ENCODE peak calls at places on chromosomes 3 and 15, in six cellular contexts. R, T, D, Y, F and J are unnamed samples.
A peak's percentile ranks its signal among the peaks of the same experiment; 100 is the strongest.

GRCh38 chr3:187025656-187026320 is 95.5 kb downstream of the ST6GAL1 start:
- DNase-seq in R (no peak), T (no peak), D (no peak), Y (peak; percentile 61), F (no peak), J (no peak)

GRCh38 chr3:62335196-62335595 is 38.2 kb downstream of the FEZF2 start:
- DNase-seq in R (no peak), T (no peak), D (no peak), Y (no peak), F (no peak), J (no peak)

GRCh38 chr3:155553800-155554199 is 191.1 kb downstream of the PLCH1 start:
- DNase-seq in R (no peak), T (no peak), D (no peak), Y (no peak), F (no peak), J (no peak)

GRCh38 chr15:93040288-93041158 is 48.5 kb downstream of the RGMA start:
- DNase-seq in R (no peak), T (peak; percentile 48), D (peak; percentile 5), Y (no peak), F (no peak), J (no peak)

GRCh38 chr15:98943609-98944111 is 63.9 kb downstream of the PGPEP1L start:
- DNase-seq in R (peak; percentile 64), T (no peak), D (no peak), Y (no peak), F (peak; percentile 52), J (no peak)

GRCh38 chr3:115922681-115923347 is 299.5 kb downstream of the GAP43 start:
- DNase-seq in R (no peak), T (no peak), D (no peak), Y (peak; percentile 84), F (no peak), J (no peak)

GRCh38 chr3:151372063-151372820 is 12.3 kb downstream of the P2RY12 start:
- DNase-seq in R (no peak), T (no peak), D (no peak), Y (no peak), F (no peak), J (no peak)

GRCh38 chr3:116000315-116000714 is 377.0 kb downstream of the GAP43 start:
- DNase-seq in R (no peak), T (no peak), D (no peak), Y (no peak), F (peak; percentile 18), J (peak; percentile 80)

GRCh38 chr3:172201990-172202318 is 162.6 kb downstream of the FNDC3B start:
- DNase-seq in R (peak; percentile 34), T (no peak), D (no peak), Y (no peak), F (peak; percentile 41), J (no peak)

GRCh38 chr3:128188326-128188725 is 35.0 kb downstream of the EEFSEC start:
- DNase-seq in R (no peak), T (no peak), D (no peak), Y (no peak), F (no peak), J (no peak)

GRCh38 chr15:91627473-91628309 is 225.8 kb upstream of the SLCO3A1 start:
- DNase-seq in R (no peak), T (peak; percentile 58), D (peak; percentile 42), Y (no peak), F (no peak), J (no peak)

GRCh38 chr3:146375214-146375613 is 94.1 kb downstream of the PLSCR2 start:
- DNase-seq in R (no peak), T (no peak), D (no peak), Y (no peak), F (peak; percentile 23), J (no peak)

GRCh38 chr3:72756900-72757299 is 91.3 kb downstream of the SHQ1 start:
- DNase-seq in R (no peak), T (no peak), D (no peak), Y (no peak), F (no peak), J (no peak)

GRCh38 chr15:81050806-81051205 is 50.1 kb downstream of the TLNRD1 start:
- DNase-seq in R (no peak), T (no peak), D (no peak), Y (no peak), F (no peak), J (no peak)

GRCh38 chr15:99181544-99181943 is 67.8 kb downstream of the TTC23 start:
- DNase-seq in R (peak; percentile 51), T (no peak), D (no peak), Y (no peak), F (peak; percentile 45), J (no peak)

GRCh38 chr3:128464188-128464587 is 2.5 kb downstream of the DNAJB8 start:
- DNase-seq in R (no peak), T (no peak), D (no peak), Y (no peak), F (no peak), J (no peak)

GRCh38 chr15:58980351-58980939 is 7.0 kb upstream of the RNF111 start:
- DNase-seq in R (no peak), T (no peak), D (no peak), Y (no peak), F (no peak), J (no peak)

GRCh38 chr3:32457971-32458471 is 44.6 kb downstream of the CMTM6 start:
- DNase-seq in R (no peak), T (no peak), D (no peak), Y (no peak), F (no peak), J (no peak)

GRCh38 chr3:115254492-115255196 is 107.6 kb upstream of the ZBTB20 start:
- DNase-seq in R (no peak), T (no peak), D (peak; percentile 20), Y (peak; percentile 67), F (no peak), J (no peak)

GRCh38 chr3:108124337-108125150 is 33.7 kb upstream of the CD47 start:
- DNase-seq in R (no peak), T (no peak), D (no peak), Y (peak; percentile 49), F (no peak), J (no peak)

GRCh38 chr3:197186887-197187588 is 111.4 kb downstream of the DLG1 start:
- DNase-seq in R (peak; percentile 28), T (no peak), D (no peak), Y (no peak), F (no peak), J (no peak)

GRCh38 chr3:177220136-177220974 is 23.1 kb upstream of the TBL1XR1 start:
- DNase-seq in R (no peak), T (no peak), D (no peak), Y (no peak), F (no peak), J (no peak)
- H3K27ac ChIP-seq in R (no peak overlapping the region), T (no peak overlapping the region), D (no peak overlapping the region), Y (no peak overlapping the region), F (no peak overlapping the region), J (no peak overlapping the region)

GRCh38 chr15:60695713-60696522 is 217.0 kb upstream of the ICE2 start:
- DNase-seq in R (no peak), T (no peak), D (no peak), Y (no peak), F (no peak), J (no peak)

GRCh38 chr15:60696523-60696859 is 217.5 kb upstream of the ICE2 start:
- DNase-seq in R (no peak), T (no peak), D (no peak), Y (no peak), F (no peak), J (no peak)

GRCh38 chr15:60703196-60703933 is 224.4 kb upstream of the ICE2 start:
- DNase-seq in R (no peak), T (no peak), D (no peak), Y (no peak), F (no peak), J (no peak)

GRCh38 chr15:60701261-60702019 is 222.5 kb upstream of the ICE2 start:
- DNase-seq in R (no peak), T (no peak), D (no peak), Y (no peak), F (no peak), J (no peak)

DNA sequence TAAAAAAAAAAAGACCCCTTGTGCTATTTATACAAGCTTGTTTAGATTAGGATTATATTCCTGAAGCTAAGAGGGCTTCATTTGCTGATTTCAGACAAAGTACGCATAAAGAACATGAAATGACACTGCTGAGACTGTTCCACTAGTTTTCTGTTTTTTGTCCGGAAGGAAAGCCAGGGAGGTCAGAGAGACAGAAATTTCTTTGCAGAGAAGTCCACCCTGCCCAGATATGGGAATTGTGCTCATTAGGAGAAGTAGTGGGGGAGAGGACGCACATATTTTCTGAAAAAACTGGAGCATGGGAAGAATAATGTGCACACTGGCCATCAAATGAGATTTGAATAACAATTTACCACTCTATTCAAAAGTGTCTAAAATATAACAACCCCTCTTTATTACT is 220.9 kb upstream of the ICE2 start:
- DNase-seq in R (no peak), T (no peak), D (no peak), Y (no peak), F (no peak), J (no peak)
- H3K27ac ChIP-seq in R (no peak overlapping the region), T (no peak overlapping the region), D (no peak overlapping the region), Y (no peak overlapping the region), F (no peak overlapping the region), J (no peak overlapping the region)

DNA sequence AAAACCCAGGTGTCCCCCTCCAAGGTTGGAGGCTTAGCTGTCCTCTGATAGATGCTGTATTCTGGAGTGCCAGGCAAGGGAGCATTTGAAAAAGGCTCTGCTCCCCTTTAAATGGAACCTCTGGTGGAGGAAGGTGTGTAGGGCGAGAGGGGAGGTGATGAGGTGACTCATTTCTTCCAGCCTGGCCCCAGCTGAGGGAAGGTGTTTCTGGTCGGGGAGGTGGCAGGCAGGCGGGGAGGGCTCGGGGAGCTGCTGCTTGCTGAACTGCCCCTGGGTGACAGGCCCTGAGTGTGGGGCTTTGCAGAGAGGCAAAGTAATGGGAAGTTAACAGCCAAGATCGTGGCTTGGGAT is 18.8 kb downstream of the PSTPIP1 start:
- DNase-seq in R (no peak), T (no peak), D (no peak), Y (no peak), F (no peak), J (no peak)
- H3K27ac ChIP-seq in R (no peak overlapping the region), T (no peak overlapping the region), D (no peak overlapping the region), Y (no peak overlapping the region), F (no peak overlapping the region), J (no peak overlapping the region)

GRCh38 chr3:71129611-71130515 is 453.7 kb downstream of the FOXP1 start:
- DNase-seq in R (no peak), T (no peak), D (no peak), Y (no peak), F (peak; percentile 28), J (no peak)

GRCh38 chr3:71128951-71129350 is 454.6 kb downstream of the FOXP1 start:
- DNase-seq in R (no peak), T (no peak), D (no peak), Y (no peak), F (no peak), J (no peak)

GRCh38 chr3:71125729-71126128 is 457.8 kb downstream of the FOXP1 start:
- DNase-seq in R (no peak), T (no peak), D (no peak), Y (no peak), F (no peak), J (no peak)

GRCh38 chr3:71127463-71128243 is 455.9 kb downstream of the FOXP1 start:
- DNase-seq in R (no peak), T (no peak), D (no peak), Y (no peak), F (no peak), J (no peak)

DNA sequence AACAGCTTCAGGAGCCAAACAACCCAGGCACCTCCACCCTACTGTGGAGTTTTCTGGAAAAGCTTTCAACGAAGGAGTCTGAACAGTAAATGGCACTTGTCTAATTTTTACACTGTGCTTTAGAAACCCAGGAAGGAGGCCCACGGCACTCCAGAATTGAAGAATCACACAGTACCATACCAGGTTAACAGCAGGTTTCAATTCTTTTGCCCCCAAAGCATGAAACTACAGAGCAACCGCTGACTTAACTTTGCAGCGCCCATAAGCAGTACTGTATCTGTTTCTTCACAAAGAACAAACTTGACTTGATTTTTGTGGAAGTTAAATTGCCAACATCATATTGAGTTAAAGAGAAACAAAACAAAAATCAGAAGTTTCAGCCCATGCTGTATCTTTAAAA is 456.5 kb downstream of the FOXP1 start:
- DNase-seq in R (no peak), T (no peak), D (no peak), Y (no peak), F (no peak), J (no peak)
- H3K27ac ChIP-seq in R (peak overlapping the region; percentile 96), T (peak overlapping the region; percentile 90), D (peak overlapping the region; percentile 95), Y (no peak overlapping the region), F (peak overlapping the region; percentile 89), J (no peak overlapping the region)